ENCODE peak calls at places on chromosome 22, in seven cellular contexts. U is activated CD4-positive, CD25-positive, alpha-beta regulatory T cell; B is GM13976; R is activated effector memory CD4-positive, alpha-beta T cell treated with anti-CD3 and anti-CD28 coated beads, Interleukin-2, amount 50 U/mL, for 16 hours; F is stimulated activated CD8-positive, alpha-beta memory T cell treated with anti-CD3 and anti-CD28 coated beads, Interleukin-4, amount 100 ng/mL, for 48 hours; A is NCI-H460; L is cardiac fibroblast. Y is an unnamed sample.

GRCh38 chr22:31089101-31090100 is 8.3 kb downstream of the SMTN start:
- DNase-seq in U (no peak), B (peak), R (peak), F (peak), A (no peak), L (peak), Y (peak)

GRCh38 chr22:24166811-24167210 is 14.5 kb upstream of the SUSD2 start:
- DNase-seq in U (no peak), B (no peak), R (no peak), F (no peak), A (no peak), L (no peak), Y (no peak)

GRCh38 chr22:39146256-39147101 is 6.0 kb downstream of the CBX7 start:
- DNase-seq in U (no peak), B (no peak), R (peak), F (no peak), A (no peak), L (no peak), Y (no peak)

GRCh38 chr22:24265734-24266133 is 4.9 kb upstream of the SPECC1L start:
- DNase-seq in U (no peak), B (no peak), R (no peak), F (no peak), A (no peak), L (no peak), Y (no peak)

GRCh38 chr22:20249797-20250354 is 18.2 kb downstream of the RTN4R start:
- DNase-seq in U (no peak), B (no peak), R (no peak), F (no peak), A (no peak), L (peak), Y (peak)

GRCh38 chr22:23896166-23896522 is 2.0 kb downstream of the MIF start:
- DNase-seq in U (no peak), B (no peak), R (no peak), F (no peak), A (no peak), L (no peak), Y (no peak)

GRCh38 chr22:35496768-35497312 is 43.8 kb upstream of the RASD2 start:
- DNase-seq in U (no peak), B (no peak), R (no peak), F (no peak), A (no peak), L (no peak), Y (no peak)

GRCh38 chr22:21450858-21451331 is 16.3 kb upstream of the TMEM191C start:
- DNase-seq in U (no peak), B (no peak), R (peak), F (peak), A (no peak), L (no peak), Y (no peak)

GRCh38 chr22:45642966-45643365 is 28.7 kb upstream of the ATXN10 start:
- DNase-seq in U (no peak), B (no peak), R (no peak), F (no peak), A (no peak), L (no peak), Y (no peak)

GRCh38 chr22:26610072-26610958 is 7.5 kb downstream of the CRYBB1 start:
- DNase-seq in U (no peak), B (peak), R (peak), F (peak), A (no peak), L (peak), Y (peak)

GRCh38 chr22:23220485-23221350 is 40.4 kb downstream of the BCR start:
- DNase-seq in U (no peak), B (peak), R (no peak), F (peak), A (no peak), L (peak), Y (peak)

GRCh38 chr22:46971141-46971775 is 208.8 kb downstream of the TBC1D22A start:
- DNase-seq in U (no peak), B (no peak), R (no peak), F (no peak), A (no peak), L (peak), Y (peak)

GRCh38 chr22:26852176-26852575 is 194.8 kb downstream of the MIAT start:
- DNase-seq in U (no peak), B (no peak), R (no peak), F (no peak), A (no peak), L (no peak), Y (no peak)

GRCh38 chr22:33921576-33922181 is 1.4 kb upstream of the LARGE1 start:
- DNase-seq in U (no peak), B (peak), R (peak), F (peak), A (no peak), L (peak), Y (peak)

GRCh38 chr22:26479792-26480610 is 3.6 kb downstream of the HPS4 start:
- DNase-seq in U (no peak), B (no peak), R (no peak), F (no peak), A (no peak), L (no peak), Y (no peak)

GRCh38 chr22:37069719-37070118 is 18.2 kb downstream of the KCTD17 start:
- DNase-seq in U (no peak), B (no peak), R (no peak), F (no peak), A (no peak), L (no peak), Y (no peak)

GRCh38 chr22:25942989-25943411 is 201.0 kb downstream of the MYO18B start:
- DNase-seq in U (no peak), B (no peak), R (no peak), F (no peak), A (no peak), L (no peak), Y (no peak)

GRCh38 chr22:20319041-20319744 is 667 bp downstream of the DGCR6L start:
- DNase-seq in U (no peak), B (no peak), R (no peak), F (no peak), A (no peak), L (peak), Y (peak)

GRCh38 chr22:28029201-28029948 is 110.3 kb upstream of the PITPNB start:
- DNase-seq in U (no peak), B (peak), R (no peak), F (peak), A (no peak), L (peak), Y (peak)

GRCh38 chr22:28031383-28031922 is 112.4 kb upstream of the PITPNB start:
- DNase-seq in U (no peak), B (no peak), R (no peak), F (peak), A (no peak), L (no peak), Y (no peak)